ENCODE peak calls at places on chromosome 10, in four cellular contexts. Y is A549, R is esophagus muscularis mucosa, U is upper lobe of left lung. L is an unnamed sample.

GRCh38 chr10:128274938-128275337 is 148.7 kb upstream of the MKI67 start:
- DNase-seq in Y (no peak), R (no peak), U (no peak), L (no peak)

GRCh38 chr10:72171175-72171630 is 44.6 kb upstream of the ANAPC16 start:
- DNase-seq in Y (peak; percentile 69), R (no peak), U (no peak), L (no peak)

GRCh38 chr10:84665883-84666463 is 337.6 kb downstream of the CCSER2 start:
- DNase-seq in Y (peak; percentile 15), R (no peak), U (no peak), L (no peak)

GRCh38 chr10:95906675-95907453 is 911 bp upstream of the CC2D2B start:
- DNase-seq in Y (peak; percentile 40), R (no peak), U (no peak), L (peak; percentile 51)

GRCh38 chr10:60901561-60902235 is 42.3 kb downstream of the RHOBTB1 start:
- DNase-seq in Y (no peak), R (no peak), U (no peak), L (no peak)

GRCh38 chr10:53072144-53072543 is 299.6 kb upstream of the MBL2 start:
- DNase-seq in Y (no peak), R (no peak), U (no peak), L (no peak)

GRCh38 chr10:127999291-127999690 is 92.4 kb downstream of the PTPRE start:
- DNase-seq in Y (no peak), R (no peak), U (no peak), L (peak; percentile 2)

GRCh38 chr10:96556003-96556402 is 30.8 kb downstream of the TM9SF3 start:
- DNase-seq in Y (no peak), R (no peak), U (no peak), L (no peak)

GRCh38 chr10:110460111-110460809 is 37.4 kb upstream of the DUSP5 start:
- DNase-seq in Y (no peak), R (no peak), U (no peak), L (peak; percentile 26)

GRCh38 chr10:86647773-86648705 is 6.3 kb upstream of the OPN4 start:
- DNase-seq in Y (no peak), R (no peak), U (no peak), L (peak; percentile 23)

GRCh38 chr10:49562893-49563292 is 24.0 kb upstream of the ERCC6 start:
- DNase-seq in Y (no peak), R (no peak), U (no peak), L (no peak)

GRCh38 chr10:29895436-29895835 is 163.9 kb downstream of the JCAD start:
- DNase-seq in Y (no peak), R (no peak), U (no peak), L (peak; percentile 68)

GRCh38 chr10:98433881-98434732 is 12.6 kb downstream of the HPS1 start:
- DNase-seq in Y (no peak), R (no peak), U (peak; percentile 54), L (no peak)

GRCh38 chr10:12489806-12490205 is 140.5 kb downstream of the CAMK1D start:
- DNase-seq in Y (no peak), R (no peak), U (peak; percentile 45), L (no peak)

GRCh38 chr10:32961892-32962369 is 3.9 kb upstream of the ITGB1 start:
- DNase-seq in Y (no peak), R (no peak), U (no peak), L (no peak)

GRCh38 chr10:32962541-32962940 is 4.5 kb upstream of the ITGB1 start:
- DNase-seq in Y (no peak), R (no peak), U (no peak), L (no peak)

GRCh38 chr10:32961343-32961891 is 3.4 kb upstream of the ITGB1 start:
- DNase-seq in Y (no peak), R (no peak), U (no peak), L (no peak)

GRCh38 chr10:32964261-32964660 is 6.2 kb upstream of the ITGB1 start:
- DNase-seq in Y (no peak), R (no peak), U (no peak), L (no peak)

GRCh38 chr10:32963102-32963501 is 5.1 kb upstream of the ITGB1 start:
- DNase-seq in Y (no peak), R (no peak), U (no peak), L (no peak)
- TF ChIP-seq EP300 in Y (no peak), R (no peak), U (no peak), L (no peak)

DNA sequence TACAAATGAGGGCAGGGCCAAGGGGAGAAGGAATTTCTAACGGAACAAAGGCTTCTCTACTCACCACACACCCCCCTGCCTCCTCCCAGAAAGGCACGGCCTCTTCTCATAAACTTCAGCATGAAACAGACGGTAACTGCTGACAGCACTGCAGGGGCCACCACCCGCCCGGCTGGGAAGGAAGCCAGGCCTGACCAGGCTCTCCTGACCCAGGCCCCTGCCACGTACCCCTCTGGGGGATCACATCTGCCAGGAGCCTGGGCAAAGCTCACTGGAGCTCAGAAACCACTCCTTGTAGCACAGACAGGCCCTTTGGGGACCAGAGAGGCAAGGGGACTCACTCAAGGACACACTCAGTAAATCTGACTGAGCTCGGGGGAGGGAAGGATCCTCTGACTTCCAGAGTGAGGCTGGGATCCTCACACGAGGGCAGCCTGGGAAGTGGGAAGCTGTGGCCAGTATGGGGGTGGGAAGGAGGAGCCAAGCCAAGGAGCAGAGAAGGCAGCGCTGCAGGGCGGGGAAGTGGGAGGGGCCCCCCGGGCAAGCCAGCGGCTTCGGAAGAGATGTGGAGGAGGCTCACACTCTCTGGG is 46.1 kb downstream of the ZCCHC24 start:
- DNase-seq in Y (no peak), R (no peak), U (peak; percentile 93), L (peak; percentile 93)
- TF ChIP-seq POLR2A in Y (no peak), R (no peak), U (no peak), L (peak; percentile 17)

GRCh38 chr10:78029294-78030226 is at the start of gene POLR3A:
- DNase-seq in Y (peak; percentile 94), R (peak; percentile 98), U (peak; percentile 88), L (peak; percentile 98)

GRCh38 chr10:78023741-78024140 is 5.6 kb downstream of the POLR3A start:
- DNase-seq in Y (no peak), R (no peak), U (no peak), L (no peak)

GRCh38 chr10:78028438-78029293 is 649 bp downstream of the POLR3A start:
- DNase-seq in Y (no peak), R (no peak), U (no peak), L (no peak)

GRCh38 chr10:78021201-78021600 is 8.1 kb downstream of the POLR3A start:
- DNase-seq in Y (no peak), R (no peak), U (no peak), L (no peak)

DNA sequence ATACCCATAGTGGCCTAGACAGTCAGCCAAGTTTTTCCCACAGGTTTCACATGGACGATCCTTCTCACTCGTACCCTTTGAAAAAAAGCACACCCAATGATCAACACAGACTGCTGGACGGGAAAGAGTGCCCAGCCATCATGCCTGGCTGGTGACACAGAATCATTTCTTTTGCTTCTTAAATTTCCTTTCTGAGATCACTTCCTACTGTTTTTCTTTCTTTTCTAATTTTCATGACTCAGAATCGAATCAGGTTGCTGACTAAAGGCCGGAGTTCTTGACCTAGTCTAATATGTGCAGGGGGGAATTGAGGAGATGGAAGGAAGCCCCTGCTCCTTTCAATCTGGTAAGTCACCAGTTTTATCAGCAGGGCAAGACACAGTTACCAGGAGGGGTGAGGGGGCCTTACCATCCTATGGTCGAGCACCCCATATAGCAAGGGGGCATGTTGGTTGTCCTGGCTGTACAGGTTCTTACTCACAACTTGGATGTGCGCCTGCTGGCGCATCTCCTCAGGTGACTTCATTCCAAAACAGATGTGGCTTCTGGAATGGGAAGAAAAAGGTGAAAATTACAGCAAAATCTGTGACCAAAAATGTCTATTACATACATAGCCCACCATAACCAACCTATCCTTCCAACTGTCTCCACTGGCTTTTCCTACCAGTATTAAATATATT is 3.5 kb downstream of the POLR3A start:
- DNase-seq in Y (no peak), R (no peak), U (no peak), L (no peak)
- TF ChIP-seq EP300 in Y (no peak), R (no peak), U (no peak), L (no peak)

DNA sequence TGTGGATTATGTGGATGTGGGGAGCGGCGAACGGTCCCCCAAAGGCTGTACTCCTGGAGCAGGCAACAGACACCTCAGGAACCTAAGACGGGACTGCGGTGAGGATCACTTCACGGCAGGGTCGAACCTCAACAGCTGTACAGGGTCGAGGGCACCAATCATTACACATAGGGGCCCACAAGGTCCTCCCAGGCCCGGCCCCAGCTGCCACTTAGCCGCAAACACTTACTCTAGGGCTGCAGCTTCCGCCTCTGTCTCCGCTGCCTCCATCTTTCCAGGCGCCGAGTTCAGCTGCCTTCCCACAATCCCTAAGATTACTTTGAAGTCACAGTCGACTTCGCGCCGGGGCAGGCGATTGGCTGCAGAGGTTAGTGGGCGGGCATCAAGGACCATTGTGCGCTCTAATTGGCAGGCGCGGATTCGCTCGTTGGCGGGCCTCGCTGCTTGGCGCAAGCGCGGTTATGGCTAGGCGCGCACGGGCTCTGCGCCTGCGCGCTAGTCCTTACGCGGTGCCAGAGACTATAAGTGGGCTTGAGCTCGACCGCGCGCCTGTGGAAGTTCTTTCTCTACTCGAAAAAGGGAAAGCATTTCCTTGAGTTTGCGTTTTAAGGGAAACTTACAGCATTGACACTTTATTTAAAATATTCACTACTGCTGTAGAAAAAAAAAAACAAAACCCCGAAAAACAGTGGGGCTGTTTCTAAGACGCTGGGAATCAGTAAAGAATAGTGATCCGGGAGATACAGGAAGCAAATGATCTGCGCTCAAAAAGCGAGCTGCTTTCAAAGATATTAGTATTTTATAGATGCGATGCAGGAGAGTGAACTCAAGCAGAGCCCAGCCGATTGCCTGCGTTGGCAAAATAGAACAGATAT is at the start of gene ZWINT:
- DNase-seq in Y (peak; percentile 79), R (peak; percentile 97), U (peak; percentile 98), L (peak; percentile 96)
- TF ChIP-seq POLR2A in Y (peak; percentile 59), R (no peak), U (no peak), L (no peak)

GRCh38 chr10:28532509-28533314 is at the start of gene WAC:
- DNase-seq in Y (peak; percentile 67), R (peak; percentile 98), U (peak; percentile 99), L (peak; percentile 96)
- TF ChIP-seq EP300 in Y (no peak), R (no peak), U (no peak), L (no peak)

GRCh38 chr10:117004627-117005453 is at the start of gene SHTN1:
- DNase-seq in Y (peak; percentile 75), R (no peak), U (peak; percentile 95), L (peak; percentile 84)
- TF ChIP-seq POLR2A in Y (peak; percentile 48), R (no peak), U (peak; percentile 51), L (no peak)

GRCh38 chr10:35723992-35724391 is 81.9 kb upstream of the FZD8 start:
- DNase-seq in Y (no peak), R (no peak), U (no peak), L (no peak)
- TF ChIP-seq EP300 in Y (no peak), R (no peak), U (no peak), L (no peak)